ENCODE peak calls at places on chromosomes 11 and 22, in four cellular contexts. B, V, I and W are unnamed samples.

GRCh38 chr11:132777067-132777975 is 755.0 kb downstream of the OPCML start:
- DNase-seq in B (no peak), V (no peak), I (no peak), W (no peak)

GRCh38 chr11:112844530-112844929 is 116.7 kb upstream of the NCAM1 start:
- DNase-seq in B (no peak), V (no peak), I (no peak), W (no peak)

GRCh38 chr22:30284172-30284571 is 5.1 kb downstream of the CASTOR1 start:
- DNase-seq in B (no peak), V (no peak), I (no peak), W (no peak)

GRCh38 chr11:88827018-88827676 is 238.6 kb downstream of the GRM5 start:
- DNase-seq in B (no peak), V (peak), I (no peak), W (no peak)

GRCh38 chr11:63813035-63813562 is at the start of gene SPINDOC:
- DNase-seq in B (peak), V (peak), I (peak), W (no peak)

GRCh38 chr11:84437129-84438123 is 1151.3 kb upstream of the CCDC90B start:
- DNase-seq in B (no peak), V (peak), I (no peak), W (no peak)

GRCh38 chr11:119019996-119020395 is 1.4 kb downstream of the TRAPPC4 start:
- DNase-seq in B (no peak), V (no peak), I (no peak), W (no peak)

GRCh38 chr11:1831338-1832180 is 3.2 kb upstream of the SYT8 start:
- DNase-seq in B (peak), V (no peak), I (no peak), W (no peak)

GRCh38 chr11:27965559-27965958 is 142.4 kb downstream of the KIF18A start:
- DNase-seq in B (no peak), V (no peak), I (no peak), W (no peak)

GRCh38 chr11:69443968-69444364 is 37.5 kb upstream of the LINC01488 start:
- DNase-seq in B (peak), V (peak), I (no peak), W (no peak)

GRCh38 chr11:69445131-69445470 is 36.4 kb upstream of the LINC01488 start:
- DNase-seq in B (peak), V (no peak), I (no peak), W (no peak)

GRCh38 chr11:69443138-69443967 is 38.1 kb upstream of the LINC01488 start:
- DNase-seq in B (peak), V (peak), I (peak), W (peak)

GRCh38 chr11:69446108-69446507 is 35.4 kb upstream of the LINC01488 start:
- DNase-seq in B (peak), V (no peak), I (no peak), W (no peak)

GRCh38 chr11:69444381-69445130 is 36.9 kb upstream of the LINC01488 start:
- DNase-seq in B (peak), V (peak), I (no peak), W (no peak)
- H3K4me3 ChIP-seq in B (peak), V (peak), I (no peak), W (no peak)

DNA sequence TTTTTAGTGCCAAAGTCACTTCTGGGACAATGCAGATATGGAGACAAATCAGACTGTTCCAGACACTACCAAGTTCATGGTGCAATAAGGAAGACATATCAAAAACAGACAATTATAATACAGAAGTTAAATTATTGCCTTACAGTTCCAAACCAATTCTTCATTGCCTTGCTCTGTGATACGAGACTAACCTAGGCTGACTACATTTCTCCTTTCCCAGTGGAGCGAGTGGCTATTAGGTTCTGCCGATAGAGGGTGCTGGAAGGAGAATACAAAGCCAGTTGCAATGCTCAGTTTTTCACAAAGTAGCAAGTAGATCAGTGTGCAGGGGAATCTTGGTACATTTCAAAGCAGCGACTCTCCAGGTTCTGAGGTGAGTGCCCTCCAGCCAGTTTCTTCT is 67.8 kb downstream of the FAM168A start:
- DNase-seq in B (no peak), V (no peak), I (no peak), W (no peak)
- TF ChIP-seq CTCF in B (no peak), V (peak), I (peak), W (peak)

DNA sequence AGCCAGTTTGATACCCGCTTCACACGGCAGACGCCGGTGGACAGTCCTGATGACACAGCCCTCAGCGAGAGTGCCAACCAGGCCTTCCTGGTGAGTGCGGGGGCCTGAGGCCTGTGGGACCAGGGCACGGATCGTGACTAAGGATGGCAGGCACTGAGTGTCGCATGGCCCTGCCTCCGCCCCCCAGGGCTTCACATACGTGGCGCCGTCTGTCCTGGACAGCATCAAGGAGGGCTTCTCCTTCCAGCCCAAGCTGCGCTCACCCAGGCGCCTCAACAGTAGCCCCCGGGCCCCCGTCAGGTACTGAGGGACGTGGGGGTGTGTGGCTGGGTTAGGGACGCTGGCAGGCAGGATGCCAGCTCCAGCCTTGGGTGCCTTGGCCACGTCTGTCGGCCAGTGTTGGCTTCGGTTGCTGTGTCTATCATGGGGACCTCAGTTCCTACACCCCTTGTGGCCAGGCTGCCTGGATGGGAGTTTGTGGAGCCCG is 3.0 kb downstream of the PTPRCAP start:
- DNase-seq in B (peak), V (no peak), I (no peak), W (no peak)
- H3K4me3 ChIP-seq in B (peak), V (no peak), I (no peak), W (no peak)

DNA sequence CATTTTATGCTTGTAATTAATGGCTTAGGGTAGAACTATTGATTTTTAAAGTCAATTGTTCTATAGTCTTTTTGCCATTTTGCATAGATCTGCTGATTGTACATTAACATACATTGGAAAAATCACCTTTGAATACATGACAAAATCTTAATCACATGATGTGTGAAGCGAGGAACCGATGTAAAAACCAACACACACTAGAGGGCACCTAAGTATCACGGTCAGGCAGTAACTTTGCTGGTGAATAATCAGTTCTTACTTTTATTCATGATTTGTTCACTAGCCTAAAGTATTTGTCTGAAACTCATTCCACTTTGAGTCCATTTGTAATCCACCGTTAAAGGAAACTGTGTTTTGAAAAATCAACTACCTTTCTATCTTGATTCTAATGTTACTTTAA is 28.2 kb downstream of the JHY start:
- DNase-seq in B (no peak), V (peak), I (no peak), W (no peak)
- TF ChIP-seq CTCF in B (no peak), V (no peak), I (peak), W (peak)